ENCODE peak calls at places on chromosomes 7 and 10, in eight cellular contexts. J is AG08395; A is T-cell; K is effector CD8-positive, alpha-beta T cell; Q is activated CD4-positive, alpha-beta T cell treated with anti-CD3 and anti-CD28 coated beads, Interleukin-2, amount 50 U/mL, for 1 hour; I is astrocyte of the spinal cord; D is head of caudate nucleus; H is HFF-Myc. Y is an unnamed sample.

GRCh38 chr10:111221682-111222470 is 145.0 kb downstream of the ADRA2A start:
- DNase-seq in J (peak), A (no peak), K (no peak), Q (no peak), I (no peak), D (no peak), H (no peak), Y (no peak)

GRCh38 chr7:111212857-111213523 is 122.1 kb downstream of the LRRN3 start:
- DNase-seq in J (no peak), A (no peak), K (no peak), Q (no peak), I (no peak), D (no peak), H (no peak), Y (no peak)

GRCh38 chr10:120511165-120511564 is 54.1 kb downstream of the PLPP4 start:
- DNase-seq in J (peak), A (no peak), K (no peak), Q (no peak), I (peak), D (no peak), H (no peak), Y (no peak)

GRCh38 chr7:4738711-4739527 is 36.5 kb upstream of the AP5Z1 start:
- DNase-seq in J (peak), A (no peak), K (no peak), Q (peak), I (peak), D (no peak), H (peak), Y (peak)

GRCh38 chr10:3332732-3333131 is 160.2 kb upstream of the PITRM1 start:
- DNase-seq in J (no peak), A (no peak), K (no peak), Q (no peak), I (no peak), D (no peak), H (no peak), Y (no peak)

GRCh38 chr7:65975814-65976445 is 6.1 kb downstream of the GUSB start:
- DNase-seq in J (no peak), A (no peak), K (no peak), Q (no peak), I (no peak), D (no peak), H (no peak), Y (no peak)

GRCh38 chr10:12650122-12650521 is 300.8 kb downstream of the CAMK1D start:
- DNase-seq in J (no peak), A (no peak), K (no peak), Q (no peak), I (no peak), D (no peak), H (no peak), Y (no peak)

GRCh38 chr7:159012353-159013069 is 132.2 kb downstream of the VIPR2 start:
- DNase-seq in J (no peak), A (no peak), K (no peak), Q (no peak), I (no peak), D (peak), H (no peak), Y (no peak)